ENCODE peak calls at places on chromosomes 13 and 19, in ten cellular contexts. One of them, this sample, is unnamed.
A peak's percentile ranks its signal among the peaks of the same experiment; 100 is the strongest.

GRCh38 chr13:29674532-29674931 is 79.0 kb upstream of the SLC7A1 start:
- DNase-seq in breast epithelium: no peak
- DNase-seq in cardiac muscle cell: no peak
- DNase-seq in lower lobe of right lung: no peak
- DNase-seq in thoracic aorta: no peak
- DNase-seq in pancreas: no peak
- DNase-seq in GM12878: no peak
- DNase-seq in IMR-90: peak; percentile 13
- DNase-seq in heart right ventricle: no peak
- DNase-seq in neural progenitor cell: no peak
- DNase-seq in this sample: no peak

GRCh38 chr13:38637576-38637975 is 49.3 kb upstream of the FREM2 start:
- DNase-seq in breast epithelium: no peak
- DNase-seq in cardiac muscle cell: no peak
- DNase-seq in lower lobe of right lung: no peak
- DNase-seq in thoracic aorta: no peak
- DNase-seq in pancreas: no peak
- DNase-seq in GM12878: no peak
- DNase-seq in IMR-90: no peak
- DNase-seq in heart right ventricle: no peak
- DNase-seq in neural progenitor cell: no peak
- DNase-seq in this sample: no peak

GRCh38 chr19:45079911-45080469 is 930 bp downstream of the GEMIN7 start:
- DNase-seq in breast epithelium: no peak
- DNase-seq in cardiac muscle cell: peak; percentile 31
- DNase-seq in lower lobe of right lung: no peak
- DNase-seq in thoracic aorta: no peak
- DNase-seq in pancreas: no peak
- DNase-seq in GM12878: no peak
- DNase-seq in IMR-90: no peak
- DNase-seq in heart right ventricle: no peak
- DNase-seq in neural progenitor cell: peak; percentile 54
- DNase-seq in this sample: no peak

GRCh38 chr13:51620165-51620983 is 36.1 kb downstream of the WDFY2 start:
- DNase-seq in breast epithelium: no peak
- DNase-seq in cardiac muscle cell: no peak
- DNase-seq in lower lobe of right lung: no peak
- DNase-seq in thoracic aorta: no peak
- DNase-seq in pancreas: no peak
- DNase-seq in GM12878: no peak
- DNase-seq in IMR-90: no peak
- DNase-seq in heart right ventricle: peak; percentile 33
- DNase-seq in neural progenitor cell: no peak
- DNase-seq in this sample: no peak

GRCh38 chr19:54179262-54179587 is 6.3 kb upstream of the TMC4 start:
- DNase-seq in breast epithelium: no peak
- DNase-seq in cardiac muscle cell: no peak
- DNase-seq in lower lobe of right lung: no peak
- DNase-seq in thoracic aorta: no peak
- DNase-seq in pancreas: no peak
- DNase-seq in GM12878: no peak
- DNase-seq in IMR-90: no peak
- DNase-seq in heart right ventricle: no peak
- DNase-seq in neural progenitor cell: no peak
- DNase-seq in this sample: no peak

GRCh38 chr19:19595171-19595701 is 23.3 kb downstream of the PBX4 start:
- DNase-seq in breast epithelium: no peak
- DNase-seq in cardiac muscle cell: no peak
- DNase-seq in lower lobe of right lung: peak; percentile 65
- DNase-seq in thoracic aorta: no peak
- DNase-seq in pancreas: no peak
- DNase-seq in GM12878: no peak
- DNase-seq in IMR-90: peak; percentile 47
- DNase-seq in heart right ventricle: no peak
- DNase-seq in neural progenitor cell: no peak
- DNase-seq in this sample: no peak

GRCh38 chr13:31160857-31161582 is 684 bp downstream of the HSPH1 start:
- DNase-seq in breast epithelium: no peak
- DNase-seq in cardiac muscle cell: peak; percentile 86
- DNase-seq in lower lobe of right lung: peak; percentile 73
- DNase-seq in thoracic aorta: peak; percentile 9
- DNase-seq in pancreas: peak; percentile 78
- DNase-seq in GM12878: peak; percentile 37
- DNase-seq in IMR-90: peak; percentile 75
- DNase-seq in heart right ventricle: peak; percentile 48
- DNase-seq in neural progenitor cell: peak; percentile 78
- DNase-seq in this sample: peak; percentile 68

GRCh38 chr19:12952488-12953455 is 4.3 kb downstream of the GADD45GIP1 start:
- DNase-seq in breast epithelium: no peak
- DNase-seq in cardiac muscle cell: no peak
- DNase-seq in lower lobe of right lung: no peak
- DNase-seq in thoracic aorta: peak; percentile 40
- DNase-seq in pancreas: no peak
- DNase-seq in GM12878: no peak
- DNase-seq in IMR-90: peak; percentile 88
- DNase-seq in heart right ventricle: peak; percentile 35
- DNase-seq in neural progenitor cell: no peak
- DNase-seq in this sample: no peak

GRCh38 chr19:15120135-15121026 is 13.2 kb downstream of the SYDE1 start:
- DNase-seq in breast epithelium: no peak
- DNase-seq in cardiac muscle cell: no peak
- DNase-seq in lower lobe of right lung: no peak
- DNase-seq in thoracic aorta: no peak
- DNase-seq in pancreas: no peak
- DNase-seq in GM12878: no peak
- DNase-seq in IMR-90: no peak
- DNase-seq in heart right ventricle: no peak
- DNase-seq in neural progenitor cell: no peak
- DNase-seq in this sample: no peak

GRCh38 chr19:48283908-48284307 is 14.0 kb downstream of the ZNF114 start:
- DNase-seq in breast epithelium: no peak
- DNase-seq in cardiac muscle cell: no peak
- DNase-seq in lower lobe of right lung: no peak
- DNase-seq in thoracic aorta: no peak
- DNase-seq in pancreas: no peak
- DNase-seq in GM12878: no peak
- DNase-seq in IMR-90: peak; percentile 97
- DNase-seq in heart right ventricle: no peak
- DNase-seq in neural progenitor cell: no peak
- DNase-seq in this sample: no peak

GRCh38 chr19:15248648-15249559 is 16.7 kb upstream of the EPHX3 start:
- DNase-seq in breast epithelium: no peak
- DNase-seq in cardiac muscle cell: no peak
- DNase-seq in lower lobe of right lung: peak; percentile 64
- DNase-seq in thoracic aorta: peak; percentile 64
- DNase-seq in pancreas: no peak
- DNase-seq in GM12878: no peak
- DNase-seq in IMR-90: peak; percentile 91
- DNase-seq in heart right ventricle: peak; percentile 88
- DNase-seq in neural progenitor cell: no peak
- DNase-seq in this sample: peak; percentile 88

GRCh38 chr13:60274664-60275063 is 110.9 kb upstream of the DIAPH3 start:
- DNase-seq in breast epithelium: no peak
- DNase-seq in cardiac muscle cell: no peak
- DNase-seq in lower lobe of right lung: no peak
- DNase-seq in thoracic aorta: no peak
- DNase-seq in pancreas: no peak
- DNase-seq in GM12878: no peak
- DNase-seq in IMR-90: no peak
- DNase-seq in heart right ventricle: no peak
- DNase-seq in neural progenitor cell: no peak
- DNase-seq in this sample: no peak

GRCh38 chr13:34696741-34697140 is 245.3 kb upstream of the NBEA start:
- DNase-seq in breast epithelium: no peak
- DNase-seq in cardiac muscle cell: no peak
- DNase-seq in lower lobe of right lung: no peak
- DNase-seq in thoracic aorta: no peak
- DNase-seq in pancreas: no peak
- DNase-seq in GM12878: no peak
- DNase-seq in IMR-90: no peak
- DNase-seq in heart right ventricle: no peak
- DNase-seq in neural progenitor cell: no peak
- DNase-seq in this sample: no peak

GRCh38 chr19:29671393-29672076 is 6.3 kb downstream of the PLEKHF1 start:
- DNase-seq in breast epithelium: peak; percentile 74
- DNase-seq in cardiac muscle cell: no peak
- DNase-seq in lower lobe of right lung: peak; percentile 78
- DNase-seq in thoracic aorta: peak; percentile 39
- DNase-seq in pancreas: no peak
- DNase-seq in GM12878: peak; percentile 88
- DNase-seq in IMR-90: no peak
- DNase-seq in heart right ventricle: peak; percentile 46
- DNase-seq in neural progenitor cell: no peak
- DNase-seq in this sample: no peak

GRCh38 chr19:1073956-1074511 is 7.1 kb downstream of the ARHGAP45 start:
- DNase-seq in breast epithelium: no peak
- DNase-seq in cardiac muscle cell: no peak
- DNase-seq in lower lobe of right lung: peak; percentile 53
- DNase-seq in thoracic aorta: no peak
- DNase-seq in pancreas: no peak
- DNase-seq in GM12878: no peak
- DNase-seq in IMR-90: no peak
- DNase-seq in heart right ventricle: no peak
- DNase-seq in neural progenitor cell: no peak
- DNase-seq in this sample: no peak

DNA sequence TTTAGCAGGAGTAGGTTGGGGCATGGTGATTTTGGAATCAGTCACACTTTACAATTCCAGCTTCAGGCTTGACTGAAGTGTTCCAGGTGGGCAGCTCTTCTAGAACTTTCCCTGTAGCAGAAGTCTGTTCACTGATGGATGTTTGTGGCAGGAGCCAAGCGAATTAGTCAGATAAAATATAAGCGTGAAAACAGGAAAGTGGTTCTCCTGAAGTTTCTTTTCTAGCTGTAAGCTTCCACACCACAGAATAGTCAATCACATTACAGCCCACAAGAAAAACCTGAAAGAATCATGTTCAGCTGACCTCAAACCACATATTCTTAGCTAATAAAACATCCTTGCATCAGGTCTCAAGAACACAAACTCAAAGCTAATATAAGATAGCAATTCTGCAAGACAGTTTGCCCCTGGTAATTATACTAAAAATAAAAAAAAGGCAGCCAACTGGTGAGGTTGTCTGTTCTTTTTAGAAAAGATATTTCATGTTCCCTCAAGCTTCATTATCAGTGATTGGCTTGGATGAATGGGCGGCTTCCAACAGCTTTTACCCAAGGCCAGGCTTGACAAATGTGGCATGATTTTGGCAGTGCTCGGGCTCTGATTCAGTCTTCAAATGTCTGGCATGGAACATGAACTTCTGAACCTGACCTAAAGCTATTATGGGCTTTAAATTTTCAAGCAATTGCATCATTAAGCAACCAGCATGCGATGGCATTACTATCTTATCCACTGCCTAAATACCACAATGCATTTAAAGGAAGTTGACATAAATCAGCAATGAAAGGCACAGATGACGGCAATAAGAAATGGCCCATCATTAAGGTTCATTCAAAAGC is 136.8 kb downstream of the DCLK1 start:
- DNase-seq in breast epithelium: no peak
- DNase-seq in cardiac muscle cell: no peak
- DNase-seq in lower lobe of right lung: no peak
- DNase-seq in thoracic aorta: peak; percentile 34
- DNase-seq in pancreas: peak; percentile 49
- DNase-seq in GM12878: no peak
- DNase-seq in IMR-90: peak; percentile 4
- DNase-seq in heart right ventricle: peak; percentile 64
- DNase-seq in neural progenitor cell: no peak
- DNase-seq in this sample: peak; percentile 87
- H3K4me3 ChIP-seq in breast epithelium: no peak overlapping the region
- H3K4me3 ChIP-seq in cardiac muscle cell: no peak overlapping the region
- H3K4me3 ChIP-seq in lower lobe of right lung: no peak overlapping the region
- H3K4me3 ChIP-seq in thoracic aorta: peak overlapping the region; percentile 33
- H3K4me3 ChIP-seq in pancreas: no peak overlapping the region
- H3K4me3 ChIP-seq in GM12878: no peak overlapping the region
- H3K4me3 ChIP-seq in IMR-90: no peak overlapping the region
- H3K4me3 ChIP-seq in heart right ventricle: no peak overlapping the region
- H3K4me3 ChIP-seq in neural progenitor cell: no peak overlapping the region
- H3K4me3 ChIP-seq in this sample: no peak overlapping the region

DNA sequence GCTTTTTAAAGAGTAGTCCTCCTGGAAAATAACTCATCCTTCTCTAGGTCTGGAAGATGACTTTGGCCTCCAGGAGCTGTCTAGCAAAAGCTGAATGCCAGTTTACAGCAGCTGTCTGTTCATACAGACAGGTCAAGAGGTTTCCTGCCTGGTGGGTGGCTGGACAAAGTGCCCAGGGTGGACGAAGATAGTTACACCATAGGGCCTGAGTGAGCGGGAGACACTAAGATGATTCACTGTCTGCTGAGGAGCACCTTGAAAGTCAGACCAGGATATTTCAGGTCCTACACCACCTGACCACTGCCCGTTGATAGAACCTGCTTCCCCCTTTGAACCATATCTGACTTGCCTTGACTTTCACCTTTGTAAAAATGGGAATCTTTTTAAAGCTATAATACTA is 49.2 kb upstream of the RCBTB2 start:
- DNase-seq in breast epithelium: no peak
- DNase-seq in cardiac muscle cell: no peak
- DNase-seq in lower lobe of right lung: no peak
- DNase-seq in thoracic aorta: no peak
- DNase-seq in pancreas: no peak
- DNase-seq in GM12878: no peak
- DNase-seq in IMR-90: no peak
- DNase-seq in heart right ventricle: no peak
- DNase-seq in neural progenitor cell: no peak
- DNase-seq in this sample: no peak
- H3K4me1 ChIP-seq in breast epithelium: peaks cover 6% of the 10 kb centered on the region
- H3K4me1 ChIP-seq in cardiac muscle cell: peaks cover 6% of the 10 kb centered on the region
- H3K4me1 ChIP-seq in lower lobe of right lung: peaks cover 45% of the 10 kb centered on the region
- H3K4me1 ChIP-seq in thoracic aorta: peaks cover 22% of the 10 kb centered on the region
- H3K4me1 ChIP-seq in pancreas: no peaks in the 10 kb centered on the region
- H3K4me1 ChIP-seq in GM12878: peaks cover 49% of the 10 kb centered on the region
- H3K4me1 ChIP-seq in IMR-90: no peaks in the 10 kb centered on the region
- H3K4me1 ChIP-seq in heart right ventricle: peaks cover 3% of the 10 kb centered on the region
- H3K4me1 ChIP-seq in neural progenitor cell: peaks cover 28% of the 10 kb centered on the region
- H3K4me1 ChIP-seq in this sample: peaks cover 15% of the 10 kb centered on the region

DNA sequence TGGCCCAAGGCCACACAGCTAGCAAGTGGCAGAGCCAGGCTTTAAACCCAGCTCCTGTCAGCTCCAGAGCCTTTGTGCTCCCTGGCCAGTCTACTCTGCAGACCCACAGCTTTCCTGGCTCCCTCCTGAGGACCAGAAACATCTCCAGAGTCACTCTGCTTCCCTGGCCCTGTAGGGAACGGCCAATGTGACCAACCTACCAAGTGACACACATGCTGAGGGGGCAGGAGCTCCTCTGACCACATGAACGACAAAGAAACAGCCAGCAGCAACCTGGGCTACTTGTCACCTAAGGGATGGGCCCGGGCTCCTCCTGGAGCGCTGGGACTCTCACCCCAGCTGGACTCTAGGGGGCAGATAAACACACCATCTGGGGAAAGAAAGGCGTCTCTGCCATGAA is 19.3 kb downstream of the PEG3 start:
- DNase-seq in breast epithelium: no peak
- DNase-seq in cardiac muscle cell: no peak
- DNase-seq in lower lobe of right lung: no peak
- DNase-seq in thoracic aorta: no peak
- DNase-seq in pancreas: no peak
- DNase-seq in GM12878: no peak
- DNase-seq in IMR-90: no peak
- DNase-seq in heart right ventricle: no peak
- DNase-seq in neural progenitor cell: no peak
- DNase-seq in this sample: no peak
- H3K9me3 ChIP-seq in breast epithelium: no peaks in the 10 kb centered on the region
- H3K9me3 ChIP-seq in cardiac muscle cell: no peaks in the 10 kb centered on the region
- H3K9me3 ChIP-seq in lower lobe of right lung: no peaks in the 10 kb centered on the region
- H3K9me3 ChIP-seq in thoracic aorta: no peaks in the 10 kb centered on the region
- H3K9me3 ChIP-seq in pancreas: no peaks in the 10 kb centered on the region
- H3K9me3 ChIP-seq in GM12878: no peaks in the 10 kb centered on the region
- H3K9me3 ChIP-seq in IMR-90: peaks cover 62% of the 10 kb centered on the region
- H3K9me3 ChIP-seq in heart right ventricle: no peaks in the 10 kb centered on the region
- H3K9me3 ChIP-seq in neural progenitor cell: peaks cover 33% of the 10 kb centered on the region
- H3K9me3 ChIP-seq in this sample: no peaks in the 10 kb centered on the region

GRCh38 chr13:106145997-106146864 is 389.2 kb downstream of the EFNB2 start:
- DNase-seq in breast epithelium: no peak
- DNase-seq in cardiac muscle cell: peak; percentile 63
- DNase-seq in lower lobe of right lung: no peak
- DNase-seq in thoracic aorta: no peak
- DNase-seq in pancreas: no peak
- DNase-seq in GM12878: no peak
- DNase-seq in IMR-90: no peak
- DNase-seq in heart right ventricle: no peak
- DNase-seq in neural progenitor cell: no peak
- DNase-seq in this sample: no peak
- H3K4me3 ChIP-seq in breast epithelium: no peak overlapping the region
- H3K4me3 ChIP-seq in cardiac muscle cell: no peak overlapping the region
- H3K4me3 ChIP-seq in lower lobe of right lung: no peak overlapping the region
- H3K4me3 ChIP-seq in thoracic aorta: no peak overlapping the region
- H3K4me3 ChIP-seq in pancreas: no peak overlapping the region
- H3K4me3 ChIP-seq in GM12878: no peak overlapping the region
- H3K4me3 ChIP-seq in IMR-90: no peak overlapping the region
- H3K4me3 ChIP-seq in heart right ventricle: no peak overlapping the region
- H3K4me3 ChIP-seq in neural progenitor cell: no peak overlapping the region
- H3K4me3 ChIP-seq in this sample: no peak overlapping the region

This sample was measured in adrenal gland.